ENCODE peak calls at places on chromosomes 3 and 15, in eight cellular contexts. One of them, this sample, is unnamed.

GRCh38 chr3:16789344-16790100 is 95.2 kb upstream of the PLCL2 start:
- DNase-seq in Panc1: no peak
- DNase-seq in GM12878: no peak
- DNase-seq in heart left ventricle: no peak
- DNase-seq in uterus: no peak
- DNase-seq in transverse colon: no peak
- DNase-seq in CD8-positive, alpha-beta T cell: peak; percentile 6
- DNase-seq in left ventricle myocardium inferior: no peak
- DNase-seq in this sample: no peak

GRCh38 chr3:120661106-120661962 is 20.7 kb downstream of the HGD start:
- DNase-seq in uterus: no peak
- DNase-seq in left ventricle myocardium inferior: no peak
- DNase-seq in transverse colon: no peak
- DNase-seq in Panc1: no peak
- DNase-seq in CD8-positive, alpha-beta T cell: no peak
- DNase-seq in heart left ventricle: no peak
- DNase-seq in GM12878: no peak
- DNase-seq in this sample: no peak

GRCh38 chr3:125039897-125040175 is 16.0 kb downstream of the HEG1 start:
- DNase-seq in GM12878: no peak
- DNase-seq in CD8-positive, alpha-beta T cell: no peak
- DNase-seq in uterus: no peak
- DNase-seq in heart left ventricle: no peak
- DNase-seq in transverse colon: no peak
- DNase-seq in Panc1: no peak
- DNase-seq in left ventricle myocardium inferior: no peak
- DNase-seq in this sample: no peak

GRCh38 chr3:71391361-71391760 is 192.2 kb downstream of the FOXP1 start:
- DNase-seq in Panc1: no peak
- DNase-seq in CD8-positive, alpha-beta T cell: no peak
- DNase-seq in GM12878: no peak
- DNase-seq in heart left ventricle: no peak
- DNase-seq in transverse colon: no peak
- DNase-seq in left ventricle myocardium inferior: no peak
- DNase-seq in uterus: no peak
- DNase-seq in this sample: no peak

GRCh38 chr3:155217591-155217990 is 75.9 kb downstream of the STRIT1 start:
- DNase-seq in Panc1: no peak
- DNase-seq in left ventricle myocardium inferior: no peak
- DNase-seq in GM12878: no peak
- DNase-seq in transverse colon: no peak
- DNase-seq in uterus: no peak
- DNase-seq in heart left ventricle: no peak
- DNase-seq in CD8-positive, alpha-beta T cell: no peak
- DNase-seq in this sample: no peak

GRCh38 chr3:122560680-122561079 is 3.4 kb downstream of the PARP9 start:
- DNase-seq in CD8-positive, alpha-beta T cell: peak; percentile 23
- DNase-seq in left ventricle myocardium inferior: no peak
- DNase-seq in uterus: no peak
- DNase-seq in GM12878: peak; percentile 63
- DNase-seq in heart left ventricle: no peak
- DNase-seq in Panc1: peak; percentile 62
- DNase-seq in transverse colon: peak; percentile 56
- DNase-seq in this sample: peak; percentile 32

GRCh38 chr3:112333002-112333385 is at the start of gene CD200:
- DNase-seq in uterus: peak; percentile 70
- DNase-seq in CD8-positive, alpha-beta T cell: peak; percentile 24
- DNase-seq in heart left ventricle: peak; percentile 40
- DNase-seq in Panc1: no peak
- DNase-seq in GM12878: no peak
- DNase-seq in transverse colon: peak; percentile 68
- DNase-seq in left ventricle myocardium inferior: peak; percentile 37
- DNase-seq in this sample: peak; percentile 41

GRCh38 chr3:173911446-173911845 is 513.9 kb downstream of the NLGN1 start:
- DNase-seq in uterus: no peak
- DNase-seq in Panc1: no peak
- DNase-seq in CD8-positive, alpha-beta T cell: no peak
- DNase-seq in heart left ventricle: no peak
- DNase-seq in left ventricle myocardium inferior: no peak
- DNase-seq in GM12878: no peak
- DNase-seq in transverse colon: no peak
- DNase-seq in this sample: no peak

GRCh38 chr3:151675858-151676615 is 57.7 kb upstream of the AADACL2 start:
- DNase-seq in CD8-positive, alpha-beta T cell: no peak
- DNase-seq in heart left ventricle: no peak
- DNase-seq in transverse colon: no peak
- DNase-seq in GM12878: no peak
- DNase-seq in Panc1: no peak
- DNase-seq in uterus: no peak
- DNase-seq in left ventricle myocardium inferior: no peak
- DNase-seq in this sample: no peak

GRCh38 chr3:11560746-11561145 is 83.0 kb downstream of the VGLL4 start:
- DNase-seq in heart left ventricle: no peak
- DNase-seq in transverse colon: no peak
- DNase-seq in left ventricle myocardium inferior: no peak
- DNase-seq in GM12878: no peak
- DNase-seq in uterus: no peak
- DNase-seq in Panc1: no peak
- DNase-seq in CD8-positive, alpha-beta T cell: no peak
- DNase-seq in this sample: no peak

GRCh38 chr15:71588746-71589145 is 221.6 kb upstream of the NR2E3 start:
- DNase-seq in uterus: no peak
- DNase-seq in GM12878: no peak
- DNase-seq in transverse colon: no peak
- DNase-seq in Panc1: no peak
- DNase-seq in left ventricle myocardium inferior: no peak
- DNase-seq in heart left ventricle: no peak
- DNase-seq in CD8-positive, alpha-beta T cell: no peak
- DNase-seq in this sample: no peak

GRCh38 chr3:107633327-107634141 is 110.8 kb downstream of the BBX start:
- DNase-seq in GM12878: peak; percentile 56
- DNase-seq in CD8-positive, alpha-beta T cell: no peak
- DNase-seq in left ventricle myocardium inferior: no peak
- DNase-seq in heart left ventricle: no peak
- DNase-seq in transverse colon: no peak
- DNase-seq in Panc1: no peak
- DNase-seq in uterus: no peak
- DNase-seq in this sample: no peak

GRCh38 chr15:78084359-78084750 is 6.8 kb upstream of the TBC1D2B start:
- DNase-seq in CD8-positive, alpha-beta T cell: no peak
- DNase-seq in left ventricle myocardium inferior: no peak
- DNase-seq in transverse colon: peak; percentile 58
- DNase-seq in heart left ventricle: no peak
- DNase-seq in Panc1: no peak
- DNase-seq in uterus: no peak
- DNase-seq in GM12878: no peak
- DNase-seq in this sample: no peak

GRCh38 chr3:167031364-167032049 is 348.6 kb downstream of the ZBBX start:
- DNase-seq in heart left ventricle: no peak
- DNase-seq in GM12878: no peak
- DNase-seq in Panc1: no peak
- DNase-seq in left ventricle myocardium inferior: no peak
- DNase-seq in transverse colon: no peak
- DNase-seq in uterus: no peak
- DNase-seq in CD8-positive, alpha-beta T cell: no peak
- DNase-seq in this sample: no peak

GRCh38 chr3:167033866-167034265 is 346.2 kb downstream of the ZBBX start:
- DNase-seq in GM12878: no peak
- DNase-seq in uterus: no peak
- DNase-seq in transverse colon: no peak
- DNase-seq in left ventricle myocardium inferior: no peak
- DNase-seq in Panc1: no peak
- DNase-seq in heart left ventricle: no peak
- DNase-seq in CD8-positive, alpha-beta T cell: no peak
- DNase-seq in this sample: no peak

GRCh38 chr3:167030059-167030458 is 350.0 kb downstream of the ZBBX start:
- DNase-seq in Panc1: no peak
- DNase-seq in transverse colon: no peak
- DNase-seq in heart left ventricle: no peak
- DNase-seq in uterus: no peak
- DNase-seq in CD8-positive, alpha-beta T cell: no peak
- DNase-seq in GM12878: no peak
- DNase-seq in left ventricle myocardium inferior: no peak
- DNase-seq in this sample: no peak

DNA sequence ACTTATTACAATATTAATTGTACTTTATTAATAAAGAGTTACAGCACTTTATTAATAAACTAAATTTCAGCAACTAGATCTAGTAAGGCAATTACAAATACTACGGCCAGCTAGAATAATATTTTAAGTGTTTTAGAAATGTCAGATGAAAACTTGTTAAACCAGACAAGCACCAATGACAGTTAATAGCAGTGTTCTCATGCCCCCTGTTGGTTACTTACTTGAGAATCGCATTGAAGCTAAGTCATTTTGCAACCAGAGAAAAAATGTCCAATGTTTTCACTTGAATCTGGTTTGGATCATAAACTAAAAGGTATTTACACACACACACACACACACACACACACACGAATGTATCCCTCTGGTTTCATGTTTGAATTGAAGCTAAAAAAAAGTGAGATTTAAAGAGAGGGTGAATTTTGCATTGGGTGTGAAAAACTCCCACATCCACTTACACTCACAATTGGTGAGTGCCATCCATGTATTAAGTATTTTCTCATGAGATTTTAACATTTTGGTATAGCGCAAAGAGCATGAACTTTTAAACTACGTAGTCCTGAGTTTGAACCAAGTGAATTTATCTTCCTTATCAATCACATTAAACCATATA is 347.7 kb downstream of the ZBBX start:
- DNase-seq in heart left ventricle: no peak
- DNase-seq in GM12878: no peak
- DNase-seq in uterus: no peak
- DNase-seq in transverse colon: no peak
- DNase-seq in Panc1: peak; percentile 12
- DNase-seq in left ventricle myocardium inferior: no peak
- DNase-seq in CD8-positive, alpha-beta T cell: no peak
- DNase-seq in this sample: no peak
- TF ChIP-seq CTCF in heart left ventricle: peak; percentile 29
- TF ChIP-seq CTCF in GM12878: peak; percentile 38
- TF ChIP-seq CTCF in uterus: peak; percentile 11
- TF ChIP-seq CTCF in transverse colon: peak; percentile 23
- TF ChIP-seq CTCF in Panc1: peak; percentile 44
- TF ChIP-seq CTCF in left ventricle myocardium inferior: peak; percentile 42
- TF ChIP-seq CTCF in CD8-positive, alpha-beta T cell: no peak
- TF ChIP-seq CTCF in this sample: no peak

DNA sequence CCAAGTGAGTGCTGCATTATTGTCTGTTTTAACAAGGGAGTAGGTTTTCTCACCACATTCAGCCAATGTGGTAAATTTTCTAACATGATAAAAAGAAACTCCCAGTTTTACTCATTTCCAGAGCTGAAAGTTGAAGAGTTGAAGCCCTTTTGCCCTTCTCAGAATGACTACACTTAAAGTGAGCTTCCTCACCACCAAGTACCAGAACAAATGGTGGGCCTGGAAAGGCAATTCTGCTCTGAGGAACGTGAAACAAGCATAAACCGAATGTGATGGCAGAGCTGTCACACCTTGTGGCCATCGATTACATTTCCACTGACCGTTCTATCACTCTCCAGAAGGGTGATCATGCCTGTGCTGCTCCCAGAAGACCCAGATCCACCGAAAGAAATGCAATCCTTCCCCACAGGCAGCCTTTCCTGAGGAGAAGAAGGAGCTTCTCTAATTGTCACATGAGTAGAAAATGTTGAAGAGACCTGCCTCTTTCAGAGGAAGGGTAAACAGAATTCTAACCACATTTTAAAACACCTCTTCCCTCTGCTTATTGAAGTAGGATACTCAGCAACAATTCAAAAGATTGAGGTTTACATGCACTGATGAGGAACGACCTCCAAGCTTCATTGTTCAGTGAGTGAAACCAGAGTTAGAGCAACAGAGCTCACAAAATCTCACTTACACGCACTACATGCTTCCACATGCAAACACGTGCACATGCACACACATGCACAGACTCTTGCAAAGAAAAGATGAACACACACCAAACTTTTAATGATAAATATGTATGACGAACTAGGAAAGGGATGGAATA is 21.4 kb upstream of the CCR9 start:
- DNase-seq in uterus: no peak
- DNase-seq in Panc1: no peak
- DNase-seq in left ventricle myocardium inferior: no peak
- DNase-seq in GM12878: peak; percentile 71
- DNase-seq in heart left ventricle: no peak
- DNase-seq in CD8-positive, alpha-beta T cell: no peak
- DNase-seq in transverse colon: no peak
- DNase-seq in this sample: no peak
- H3K27me3 ChIP-seq in uterus: no peaks in the 10 kb centered on the region
- H3K27me3 ChIP-seq in Panc1: no peaks in the 10 kb centered on the region
- H3K27me3 ChIP-seq in left ventricle myocardium inferior: no peaks in the 10 kb centered on the region
- H3K27me3 ChIP-seq in GM12878: no peaks in the 10 kb centered on the region
- H3K27me3 ChIP-seq in heart left ventricle: no peaks in the 10 kb centered on the region
- H3K27me3 ChIP-seq in CD8-positive, alpha-beta T cell: peaks cover 3% of the 10 kb centered on the region
- H3K27me3 ChIP-seq in transverse colon: no peaks in the 10 kb centered on the region
- H3K27me3 ChIP-seq in this sample: no peaks in the 10 kb centered on the region

GRCh38 chr15:40785814-40786213 is 16.0 kb downstream of the C15orf62 start:
- DNase-seq in left ventricle myocardium inferior: no peak
- DNase-seq in transverse colon: no peak
- DNase-seq in CD8-positive, alpha-beta T cell: no peak
- DNase-seq in uterus: no peak
- DNase-seq in heart left ventricle: no peak
- DNase-seq in GM12878: no peak
- DNase-seq in Panc1: no peak
- DNase-seq in this sample: no peak
- H3K27ac ChIP-seq in left ventricle myocardium inferior: no peak overlapping the region
- H3K27ac ChIP-seq in transverse colon: peak overlapping the region; percentile 81
- H3K27ac ChIP-seq in CD8-positive, alpha-beta T cell: no peak overlapping the region
- H3K27ac ChIP-seq in uterus: no peak overlapping the region
- H3K27ac ChIP-seq in heart left ventricle: no peak overlapping the region
- H3K27ac ChIP-seq in GM12878: no peak overlapping the region
- H3K27ac ChIP-seq in Panc1: no peak overlapping the region
- H3K27ac ChIP-seq in this sample: no peak overlapping the region

GRCh38 chr3:116423365-116423764 is 21.9 kb downstream of the LSAMP start:
- DNase-seq in left ventricle myocardium inferior: no peak
- DNase-seq in GM12878: no peak
- DNase-seq in CD8-positive, alpha-beta T cell: no peak
- DNase-seq in heart left ventricle: no peak
- DNase-seq in uterus: no peak
- DNase-seq in transverse colon: no peak
- DNase-seq in Panc1: no peak
- DNase-seq in this sample: no peak

GRCh38 chr3:116426036-116426435 is 19.3 kb downstream of the LSAMP start:
- DNase-seq in transverse colon: no peak
- DNase-seq in heart left ventricle: no peak
- DNase-seq in GM12878: no peak
- DNase-seq in Panc1: no peak
- DNase-seq in uterus: no peak
- DNase-seq in left ventricle myocardium inferior: no peak
- DNase-seq in CD8-positive, alpha-beta T cell: no peak
- DNase-seq in this sample: no peak

GRCh38 chr3:116423945-116424344 is 21.3 kb downstream of the LSAMP start:
- DNase-seq in heart left ventricle: no peak
- DNase-seq in Panc1: no peak
- DNase-seq in left ventricle myocardium inferior: no peak
- DNase-seq in GM12878: no peak
- DNase-seq in uterus: no peak
- DNase-seq in transverse colon: no peak
- DNase-seq in CD8-positive, alpha-beta T cell: no peak
- DNase-seq in this sample: no peak

DNA sequence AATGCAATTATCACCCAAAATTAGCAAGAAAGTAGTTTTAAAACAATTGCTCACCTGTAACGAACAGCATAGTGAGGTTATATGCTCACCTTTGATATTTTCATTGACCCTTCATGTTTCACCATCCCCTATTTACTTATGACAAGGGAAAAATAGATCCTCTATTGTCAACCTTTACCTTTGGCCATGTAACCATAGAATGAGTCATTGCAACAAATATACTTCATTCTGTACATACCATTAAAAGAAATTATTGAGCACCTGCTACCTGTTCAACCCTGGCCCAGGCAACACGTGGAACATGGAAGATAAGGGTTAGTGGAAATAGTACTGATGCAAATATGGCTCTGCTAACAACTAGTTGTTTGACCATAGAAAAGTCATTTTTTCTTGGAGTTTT is 20.2 kb downstream of the LSAMP start:
- DNase-seq in heart left ventricle: no peak
- DNase-seq in CD8-positive, alpha-beta T cell: no peak
- DNase-seq in GM12878: no peak
- DNase-seq in left ventricle myocardium inferior: no peak
- DNase-seq in Panc1: no peak
- DNase-seq in transverse colon: no peak
- DNase-seq in uterus: no peak
- DNase-seq in this sample: no peak
- TF ChIP-seq CTCF in heart left ventricle: no peak
- TF ChIP-seq CTCF in CD8-positive, alpha-beta T cell: no peak
- TF ChIP-seq CTCF in GM12878: no peak
- TF ChIP-seq CTCF in left ventricle myocardium inferior: no peak
- TF ChIP-seq CTCF in Panc1: no peak
- TF ChIP-seq CTCF in transverse colon: no peak
- TF ChIP-seq CTCF in uterus: no peak
- TF ChIP-seq CTCF in this sample: no peak

This sample was measured in CD4-positive, alpha-beta T cell.